ENCODE peak calls at places on chromosome 4, in nine cellular contexts. Z is upper lobe of left lung; Q is right cardiac atrium; J is PC-3; U is endodermal cell; Y is tibial artery; L is CD8-positive, alpha-beta T cell; S is AG04450; C is CD4-positive, alpha-beta T cell. D is an unnamed sample.

GRCh38 chr4:70838400-70838971 is 1.2 kb downstream of the GRSF1 start:
- DNase-seq in Z (no peak), Q (no peak), J (no peak), U (no peak), Y (no peak), L (no peak), S (no peak), C (no peak), D (no peak)

GRCh38 chr4:158020175-158020574 is 152.7 kb downstream of the GASK1B start:
- DNase-seq in Z (no peak), Q (no peak), J (peak; percentile 75), U (no peak), Y (peak; percentile 81), L (no peak), S (peak; percentile 86), C (no peak), D (no peak)

GRCh38 chr4:126395661-126396060 is 1080.9 kb downstream of the FAT4 start:
- DNase-seq in Z (no peak), Q (no peak), J (no peak), U (no peak), Y (no peak), L (no peak), S (no peak), C (no peak), D (peak; percentile 25)

GRCh38 chr4:123821861-123822260 is 425.3 kb downstream of the SPRY1 start:
- DNase-seq in Z (no peak), Q (no peak), J (peak; percentile 2), U (no peak), Y (no peak), L (no peak), S (no peak), C (no peak), D (no peak)

GRCh38 chr4:6427439-6428090 is 44.8 kb downstream of the PPP2R2C start:
- DNase-seq in Z (no peak), Q (no peak), J (no peak), U (peak; percentile 61), Y (no peak), L (no peak), S (no peak), C (no peak), D (no peak)

GRCh38 chr4:140935259-140935658 is 179.1 kb upstream of the TBC1D9 start:
- DNase-seq in Z (no peak), Q (no peak), J (no peak), U (no peak), Y (peak; percentile 43), L (no peak), S (no peak), C (no peak), D (no peak)

GRCh38 chr4:183443609-183444148 is 757 bp upstream of the CDKN2AIP start:
- DNase-seq in Z (no peak), Q (no peak), J (peak; percentile 39), U (no peak), Y (no peak), L (peak; percentile 51), S (peak; percentile 2), C (no peak), D (peak; percentile 78)

GRCh38 chr4:87589531-87589930 is 18.8 kb upstream of the DSPP start:
- DNase-seq in Z (no peak), Q (no peak), J (peak; percentile 64), U (no peak), Y (no peak), L (no peak), S (peak; percentile 56), C (no peak), D (no peak)

GRCh38 chr4:26636458-26636857 is 52.6 kb downstream of the TBC1D19 start:
- DNase-seq in Z (no peak), Q (no peak), J (no peak), U (no peak), Y (no peak), L (no peak), S (no peak), C (no peak), D (no peak)

GRCh38 chr4:7872264-7872771 is 67.3 kb downstream of the AFAP1 start:
- DNase-seq in Z (no peak), Q (peak; percentile 78), J (peak; percentile 78), U (no peak), Y (peak; percentile 59), L (no peak), S (peak; percentile 98), C (no peak), D (no peak)

GRCh38 chr4:3768842-3769641 is 2.9 kb downstream of the ADRA2C start:
- DNase-seq in Z (no peak), Q (peak; percentile 40), J (no peak), U (no peak), Y (no peak), L (no peak), S (no peak), C (no peak), D (no peak)

GRCh38 chr4:3771167-3771809 is 5.1 kb downstream of the ADRA2C start:
- DNase-seq in Z (no peak), Q (peak; percentile 41), J (no peak), U (no peak), Y (no peak), L (no peak), S (no peak), C (no peak), D (no peak)

GRCh38 chr4:3767569-3768288 is 1.5 kb downstream of the ADRA2C start:
- DNase-seq in Z (no peak), Q (peak; percentile 45), J (no peak), U (peak; percentile 85), Y (no peak), L (no peak), S (no peak), C (no peak), D (peak; percentile 80)

GRCh38 chr4:3770323-3771166 is 4.4 kb downstream of the ADRA2C start:
- DNase-seq in Z (no peak), Q (peak; percentile 21), J (no peak), U (peak; percentile 72), Y (no peak), L (no peak), S (no peak), C (no peak), D (no peak)

GRCh38 chr4:3769642-3770184 is 3.5 kb downstream of the ADRA2C start:
- DNase-seq in Z (no peak), Q (peak; percentile 48), J (no peak), U (no peak), Y (no peak), L (no peak), S (no peak), C (no peak), D (no peak)
- H3K27me3 ChIP-seq in Z (no peaks in the 10 kb centered on the region), Q (no peaks in the 10 kb centered on the region), J (peaks cover 24% of the 10 kb centered on the region), U (peaks cover 5% of the 10 kb centered on the region), Y (peaks cover 13% of the 10 kb centered on the region), L (no peaks in the 10 kb centered on the region), S (peaks cover 58% of the 10 kb centered on the region), C (peaks cover 29% of the 10 kb centered on the region), D (peaks cover 3% of the 10 kb centered on the region)

GRCh38 chr4:173505924-173506779 is 23.9 kb downstream of the HAND2 start:
- DNase-seq in Z (no peak), Q (peak; percentile 82), J (peak; percentile 56), U (peak; percentile 92), Y (peak; percentile 66), L (peak; percentile 33), S (no peak), C (no peak), D (peak; percentile 77)

GRCh38 chr4:173506780-173507211 is 23.2 kb downstream of the HAND2 start:
- DNase-seq in Z (peak; percentile 65), Q (peak; percentile 71), J (no peak), U (peak; percentile 71), Y (no peak), L (no peak), S (no peak), C (no peak), D (peak; percentile 43)

GRCh38 chr4:173509031-173510001 is 20.7 kb downstream of the HAND2 start:
- DNase-seq in Z (peak; percentile 82), Q (peak; percentile 88), J (no peak), U (peak; percentile 78), Y (no peak), L (no peak), S (no peak), C (no peak), D (no peak)

GRCh38 chr4:173508386-173509002 is 21.5 kb downstream of the HAND2 start:
- DNase-seq in Z (peak; percentile 55), Q (peak; percentile 66), J (no peak), U (peak; percentile 73), Y (peak; percentile 19), L (no peak), S (no peak), C (no peak), D (no peak)

DNA sequence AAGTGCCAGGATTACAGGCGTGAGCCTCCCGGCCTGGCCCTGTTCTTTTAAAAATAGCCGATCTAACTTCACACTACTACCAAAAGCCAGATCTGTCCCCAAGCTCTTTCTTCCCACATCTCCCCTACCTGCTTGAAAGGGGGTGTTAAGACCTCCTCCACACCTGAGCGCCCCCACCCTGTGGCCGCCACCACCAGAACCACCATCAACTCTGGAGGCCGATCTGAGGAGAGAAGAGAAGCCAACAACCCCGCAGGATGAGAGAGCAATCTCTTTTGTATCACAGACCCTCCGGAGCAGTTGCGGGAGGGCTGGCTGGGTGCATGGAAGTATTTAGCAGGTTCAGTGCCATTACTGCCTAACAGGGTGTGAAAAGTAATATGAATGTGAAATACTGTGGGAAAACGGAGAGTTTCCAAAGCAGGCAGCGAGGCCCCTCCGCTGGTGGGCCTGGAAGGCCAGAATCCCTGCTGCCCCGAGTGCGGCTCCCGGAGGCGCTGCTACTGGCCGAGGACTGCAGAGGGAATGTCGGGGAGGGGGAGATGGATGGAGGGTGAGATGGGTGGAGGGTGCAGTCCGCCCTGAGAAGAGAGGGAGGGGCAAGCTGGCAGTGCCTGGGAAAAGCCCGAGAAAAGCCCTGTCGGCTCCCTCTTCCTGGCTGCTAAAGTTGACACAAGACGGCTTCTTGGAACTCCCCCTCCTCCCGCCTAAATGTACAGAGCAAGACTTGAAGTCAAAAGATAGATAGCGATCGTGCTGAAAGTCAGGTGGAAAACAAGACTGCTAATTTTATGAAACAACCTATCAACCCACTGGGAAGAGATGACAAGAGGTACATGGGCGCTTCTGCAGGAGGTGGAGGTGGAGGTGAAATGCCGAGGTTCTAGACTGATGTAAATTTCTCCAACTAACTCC is 22.3 kb downstream of the HAND2 start:
- DNase-seq in Z (peak; percentile 27), Q (peak; percentile 58), J (no peak), U (peak; percentile 77), Y (peak; percentile 13), L (no peak), S (no peak), C (no peak), D (no peak)
- H3K27me3 ChIP-seq in Z (no peaks in the 10 kb centered on the region), Q (no peaks in the 10 kb centered on the region), J (no peaks in the 10 kb centered on the region), U (peaks cover 100% of the 10 kb centered on the region), Y (peaks cover 8% of the 10 kb centered on the region), L (peaks cover 55% of the 10 kb centered on the region), S (peaks cover 65% of the 10 kb centered on the region), C (peaks cover 97% of the 10 kb centered on the region), D (peaks cover 99% of the 10 kb centered on the region)

GRCh38 chr4:44446801-44447562 is 1.6 kb downstream of the KCTD8 start:
- DNase-seq in Z (peak; percentile 29), Q (peak; percentile 44), J (no peak), U (peak; percentile 75), Y (no peak), L (no peak), S (no peak), C (no peak), D (peak; percentile 39)
- H3K27me3 ChIP-seq in Z (no peaks in the 10 kb centered on the region), Q (no peaks in the 10 kb centered on the region), J (no peaks in the 10 kb centered on the region), U (peaks cover 64% of the 10 kb centered on the region), Y (peaks cover 41% of the 10 kb centered on the region), L (peaks cover 12% of the 10 kb centered on the region), S (peaks cover 18% of the 10 kb centered on the region), C (peaks cover 54% of the 10 kb centered on the region), D (no peaks in the 10 kb centered on the region)

DNA sequence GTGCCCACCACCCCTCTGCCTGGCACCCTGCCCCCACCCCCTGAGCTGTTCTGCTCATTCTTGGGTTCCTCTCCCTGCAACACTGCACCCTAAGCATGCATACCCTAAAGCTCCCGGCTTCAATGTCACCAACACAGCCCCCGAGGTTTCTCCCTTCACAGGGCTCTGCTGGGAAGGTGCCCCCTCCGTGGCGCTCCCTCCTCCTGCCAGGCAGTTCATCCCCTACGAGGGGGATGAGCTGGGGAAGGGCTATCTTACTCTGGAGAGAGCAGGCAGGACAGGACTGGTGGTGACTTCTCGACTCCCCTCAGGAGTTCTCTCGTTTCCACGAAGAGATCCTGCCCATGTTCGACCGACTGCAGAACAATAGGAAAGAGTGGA is 6.5 kb downstream of the ATP5ME start:
- DNase-seq in Z (no peak), Q (no peak), J (no peak), U (peak; percentile 52), Y (no peak), L (no peak), S (no peak), C (no peak), D (no peak)
- H3K27me3 ChIP-seq in Z (no peaks in the 10 kb centered on the region), Q (no peaks in the 10 kb centered on the region), J (no peaks in the 10 kb centered on the region), U (no peaks in the 10 kb centered on the region), Y (peaks cover 32% of the 10 kb centered on the region), L (no peaks in the 10 kb centered on the region), S (peaks cover 9% of the 10 kb centered on the region), C (no peaks in the 10 kb centered on the region), D (no peaks in the 10 kb centered on the region)

D was measured in H9.